ENCODE peak calls at places on chromosomes 4 and X, in eight cellular contexts. C, K, D, J, F, W, O and P are unnamed samples.

GRCh38 chrX:24860140-24860539 is 155.6 kb downstream of the ARX start:
- DNase-seq in D (peak), J (no peak), W (no peak), F (no peak), K (no peak), C (no peak), O (no peak), P (no peak)

GRCh38 chr4:16687011-16687410 is 211.4 kb downstream of the LDB2 start:
- DNase-seq in W (no peak), O (no peak), C (no peak), K (no peak), F (no peak), J (no peak), D (no peak), P (no peak)

GRCh38 chrX:136879001-136879667 is 1.4 kb downstream of the RBMX start:
- DNase-seq in F (no peak), O (no peak), W (no peak), C (no peak), D (no peak), J (no peak), K (no peak), P (no peak)

GRCh38 chrX:150848914-150849365 is 49.5 kb downstream of the CD99L2 start:
- DNase-seq in W (no peak), C (no peak), J (no peak), O (no peak), K (peak), F (no peak), D (no peak), P (no peak)

GRCh38 chr4:79348405-79348804 is 22.5 kb upstream of the NAA11 start:
- DNase-seq in W (no peak), C (no peak), F (no peak), K (no peak), O (no peak), J (no peak), D (no peak), P (no peak)

GRCh38 chr4:6575503-6576240 is 683 bp downstream of the MAN2B2 start:
- DNase-seq in O (no peak), D (no peak), J (peak), C (no peak), F (no peak), W (peak), K (no peak), P (no peak)

GRCh38 chrX:37371578-37371981 is 22.4 kb downstream of the PRRG1 start:
- DNase-seq in K (no peak), O (no peak), C (no peak), D (no peak), F (no peak), J (no peak), W (no peak), P (no peak)

GRCh38 chr4:98260579-98261290 is 449 bp upstream of the RAP1GDS1 start:
- DNase-seq in K (peak), C (peak), W (peak), F (peak), J (peak), O (peak), D (peak), P (peak)

GRCh38 chrX:140918398-140919043 is 83.9 kb upstream of the SPANXB1 start:
- DNase-seq in F (peak), C (peak), D (peak), J (peak), O (peak), K (peak), W (peak), P (peak)

GRCh38 chrX:13190051-13190450 is 129.8 kb downstream of the ATXN3L start:
- DNase-seq in J (no peak), F (no peak), K (no peak), O (no peak), W (no peak), D (no peak), C (no peak), P (no peak)

GRCh38 chrX:80648023-80648422 is 161.7 kb downstream of the BRWD3 start:
- DNase-seq in W (peak), D (peak), K (no peak), F (no peak), J (no peak), C (peak), O (no peak), P (no peak)

GRCh38 chr4:184309241-184310170 is 91.8 kb upstream of the ENPP6 start:
- DNase-seq in D (no peak), K (no peak), C (no peak), J (no peak), O (no peak), W (no peak), F (no peak), P (no peak)

GRCh38 chr4:70613182-70613892 is 15.2 kb upstream of the ENAM start:
- DNase-seq in F (no peak), D (no peak), W (no peak), O (no peak), C (no peak), J (no peak), K (no peak), P (no peak)

GRCh38 chr4:77734928-77735327 is 84.2 kb downstream of the CNOT6L start:
- DNase-seq in D (no peak), K (peak), C (no peak), O (peak), F (peak), W (peak), J (peak), P (no peak)

GRCh38 chr4:8704632-8705031 is 112.1 kb downstream of the CPZ start:
- DNase-seq in O (no peak), J (no peak), C (no peak), K (no peak), W (no peak), F (no peak), D (no peak), P (no peak)

GRCh38 chr4:127364911-127365310 is 267.8 kb upstream of the INTU start:
- DNase-seq in D (no peak), W (no peak), O (no peak), C (no peak), J (no peak), K (no peak), F (no peak), P (no peak)

GRCh38 chrX:43218198-43218597 is 437.9 kb upstream of the MAOA start:
- DNase-seq in C (no peak), D (no peak), K (no peak), O (no peak), W (no peak), J (no peak), F (no peak), P (no peak)

GRCh38 chr4:8315343-8316250 is 46.0 kb downstream of the HTRA3 start:
- DNase-seq in J (no peak), W (peak), D (peak), K (peak), C (no peak), F (no peak), O (no peak), P (peak)

GRCh38 chrX:49986058-49986457 is 63.7 kb downstream of the CLCN5 start:
- DNase-seq in K (no peak), J (no peak), F (no peak), D (no peak), O (no peak), C (no peak), W (no peak), P (no peak)

GRCh38 chr4:47061435-47061834 is 30.1 kb downstream of the GABRB1 start:
- DNase-seq in K (no peak), O (no peak), F (no peak), D (no peak), J (no peak), W (no peak), C (no peak), P (no peak)

GRCh38 chr4:791866-792630 is 33.9 kb downstream of the CPLX1 start:
- DNase-seq in D (no peak), K (no peak), O (no peak), J (peak), W (peak), F (no peak), C (no peak), P (no peak)

GRCh38 chrX:14616301-14616700 is 87.0 kb downstream of the GLRA2 start:
- DNase-seq in F (no peak), C (no peak), W (no peak), D (no peak), J (no peak), K (no peak), O (no peak), P (no peak)

GRCh38 chrX:134622813-134623185 is 35.5 kb downstream of the PLAC1 start:
- DNase-seq in K (no peak), D (no peak), J (no peak), C (no peak), F (no peak), W (no peak), O (no peak), P (no peak)

DNA sequence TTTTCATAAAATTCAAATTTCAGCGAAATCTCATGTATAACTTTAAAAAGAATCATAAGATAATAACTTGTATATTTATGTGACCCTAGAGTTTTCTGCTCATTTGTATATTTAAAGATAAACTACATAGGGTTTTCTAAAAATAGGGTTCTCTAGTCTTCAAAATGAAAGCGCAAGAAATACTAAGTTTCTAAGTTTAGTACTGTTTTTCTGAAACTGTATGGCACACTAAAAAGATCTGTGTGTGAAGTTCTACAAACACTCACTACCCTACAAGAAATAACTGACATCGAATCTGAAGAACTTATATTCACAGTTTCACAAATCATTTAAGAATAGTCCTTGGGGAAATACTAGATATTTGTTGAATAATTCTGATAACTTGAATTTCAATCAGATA is 38.7 kb upstream of the NDST4 start:
- DNase-seq in K (no peak), W (no peak), O (peak), F (no peak), C (no peak), D (no peak), J (no peak), P (no peak)
- TF ChIP-seq POLR2AphosphoS5 in K (no peak), W (no peak), O (no peak), F (no peak), C (no peak), D (no peak), J (no peak), P (no peak)

GRCh38 chr4:112521123-112522116 is 5.4 kb upstream of the NEUROG2 start:
- DNase-seq in J (no peak), K (no peak), O (no peak), F (no peak), W (peak), D (no peak), C (no peak), P (no peak)
- TF ChIP-seq EZH2 in J (no peak), K (no peak), O (no peak), F (peak), W (peak), D (peak), C (no peak), P (no peak)

DNA sequence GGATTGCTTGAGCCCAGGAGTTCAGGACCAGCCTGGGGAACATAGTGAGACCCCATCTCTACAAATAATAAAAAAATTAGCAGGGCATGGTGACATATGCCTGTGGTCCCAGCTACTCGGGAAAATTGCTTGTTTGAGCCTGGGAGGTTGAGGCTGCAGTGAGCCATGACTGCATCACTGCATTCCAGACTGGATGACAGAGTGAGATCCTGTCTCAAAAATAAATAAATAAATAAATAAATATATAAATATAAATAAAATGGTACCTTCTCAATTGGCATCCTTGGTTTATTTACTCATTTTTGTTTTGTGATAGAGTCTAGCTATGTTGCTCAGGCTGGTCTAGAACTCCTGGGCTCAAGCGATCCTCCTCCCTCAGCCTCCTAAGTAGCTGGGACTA is 144.2 kb downstream of the CHRNA9 start:
- DNase-seq in O (no peak), C (no peak), J (no peak), F (no peak), W (no peak), K (no peak), D (no peak), P (no peak)
- TF ChIP-seq POLR2AphosphoS5 in O (no peak), C (no peak), J (no peak), F (no peak), W (no peak), K (no peak), D (no peak), P (no peak)

DNA sequence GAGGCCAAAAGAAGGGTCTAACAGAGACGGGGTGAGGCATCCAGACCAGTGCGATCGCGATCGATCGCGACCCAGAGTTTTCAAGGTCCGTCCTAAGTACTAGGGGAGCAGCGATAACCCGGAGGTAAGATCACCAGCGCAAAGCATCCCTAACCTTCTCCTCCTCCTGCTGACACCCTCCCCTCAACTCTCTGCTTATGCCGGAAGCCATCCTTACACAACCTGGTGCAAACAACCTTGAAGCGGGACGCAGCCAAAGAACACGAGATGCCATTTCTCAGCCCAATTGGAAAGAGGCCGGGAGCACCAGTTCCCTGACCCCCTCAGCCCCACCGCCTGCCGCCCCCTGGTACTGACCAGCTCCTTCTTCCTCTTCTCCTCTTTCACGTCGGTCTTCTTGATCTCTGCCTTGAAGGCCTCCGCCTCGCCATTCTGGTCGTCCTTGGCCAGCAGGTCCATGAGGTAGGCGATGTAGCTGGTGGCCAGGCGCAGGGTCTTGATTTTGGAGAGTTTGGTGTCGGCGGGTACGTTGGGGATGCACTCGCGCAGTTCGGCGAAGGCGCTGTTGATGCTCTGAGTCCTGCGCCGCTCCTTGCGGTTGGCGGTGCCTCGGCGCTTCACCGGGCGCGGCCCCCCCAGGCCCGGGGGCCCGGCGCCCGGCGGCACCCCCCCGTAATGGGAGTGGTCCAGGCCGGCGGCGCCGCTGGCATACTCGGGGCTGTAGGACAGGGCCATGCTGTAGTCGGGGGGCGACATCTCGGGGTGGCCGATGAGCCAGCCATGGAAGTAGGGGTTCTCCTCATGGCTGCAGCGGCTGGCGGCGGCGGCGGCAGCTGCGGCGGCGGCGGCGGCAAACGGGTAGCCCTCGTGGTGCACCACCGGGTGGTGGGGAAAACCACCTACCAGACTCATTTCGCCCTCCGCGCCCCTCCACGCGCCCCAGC is 1.4 kb downstream of the HAND2 start:
- DNase-seq in F (no peak), K (no peak), O (no peak), D (no peak), C (no peak), J (peak), W (peak), P (no peak)
- TF ChIP-seq EZH2 in F (peak), K (no peak), O (no peak), D (peak), C (no peak), J (no peak), W (peak), P (no peak)

DNA sequence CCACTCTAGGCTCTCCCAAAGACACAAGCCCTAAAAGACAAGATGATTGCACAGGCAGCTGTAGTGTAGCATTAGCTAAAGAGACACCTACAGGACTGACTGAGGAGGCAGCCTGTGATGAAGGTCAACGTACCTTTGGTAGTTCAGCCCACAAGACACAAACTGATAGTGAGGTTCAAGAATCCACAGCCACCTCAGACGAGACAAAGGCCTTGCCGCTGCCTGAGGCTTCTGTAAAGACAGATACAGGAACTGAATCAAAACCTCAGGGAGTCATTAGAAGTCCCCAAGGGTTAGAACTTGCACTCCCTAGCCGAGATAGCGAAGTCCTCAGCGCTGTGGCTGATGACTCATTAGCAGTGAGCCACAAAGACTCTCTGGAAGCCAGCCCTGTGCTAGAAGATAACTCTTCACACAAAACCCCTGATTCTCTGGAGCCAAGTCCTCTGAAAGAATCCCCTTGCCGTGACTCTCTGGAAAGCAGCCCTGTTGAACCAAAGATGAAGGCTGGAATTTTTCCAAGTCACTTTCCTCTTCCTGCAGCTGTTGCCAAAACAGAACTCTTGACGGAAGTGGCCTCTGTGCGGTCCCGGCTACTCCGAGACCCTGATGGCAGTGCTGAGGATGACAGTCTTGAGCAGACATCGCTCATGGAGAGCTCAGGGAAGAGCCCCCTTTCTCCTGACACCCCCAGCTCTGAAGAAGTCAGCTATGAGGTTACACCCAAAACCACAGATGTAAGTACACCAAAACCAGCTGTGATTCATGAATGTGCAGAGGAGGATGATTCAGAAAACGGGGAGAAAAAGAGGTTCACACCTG is 306.3 kb downstream of the ANK2 start:
- DNase-seq in K (no peak), O (peak), C (peak), D (peak), J (no peak), W (no peak), F (no peak), P (peak)
- TF ChIP-seq POLR2AphosphoS5 in K (no peak), O (no peak), C (no peak), D (no peak), J (no peak), W (no peak), F (no peak), P (peak)

GRCh38 chr4:139912423-139912822 is 241.6 kb downstream of the MAML3 start:
- DNase-seq in W (peak), C (no peak), F (no peak), K (no peak), D (no peak), J (no peak), O (no peak), P (no peak)
- TF ChIP-seq EZH2 in W (no peak), C (no peak), F (no peak), K (no peak), D (no peak), J (no peak), O (no peak), P (no peak)

DNA sequence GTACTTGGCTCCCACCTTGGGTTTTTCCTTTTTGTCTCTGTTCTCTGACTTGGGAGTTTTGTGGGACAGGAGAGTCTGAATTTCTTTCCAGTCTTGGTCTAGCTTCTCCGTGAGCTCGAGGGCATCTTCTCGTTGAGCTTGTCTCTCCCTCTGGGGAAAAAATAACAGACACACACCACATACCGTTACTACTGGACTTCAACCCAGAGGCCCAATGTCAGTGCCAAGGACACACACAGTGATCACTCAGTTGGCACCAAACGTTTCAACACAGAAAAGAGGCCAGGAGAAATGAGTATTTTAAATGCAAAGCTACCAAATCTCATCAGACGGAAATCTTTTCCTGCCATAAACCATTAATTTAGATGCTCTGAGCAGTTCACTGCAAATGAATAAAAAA is 9.7 kb downstream of the NOP14 start:
- DNase-seq in W (no peak), O (no peak), F (no peak), C (no peak), D (no peak), K (no peak), J (no peak), P (no peak)
- TF ChIP-seq POLR2AphosphoS5 in W (no peak), O (no peak), F (no peak), C (no peak), D (no peak), K (no peak), J (no peak), P (no peak)

GRCh38 chr4:53376900-53377299 is 541 bp upstream of the FIP1L1 start:
- DNase-seq in C (no peak), K (no peak), D (no peak), O (no peak), J (no peak), W (peak), F (no peak), P (no peak)
- TF ChIP-seq EZH2 in C (no peak), K (no peak), D (no peak), O (no peak), J (no peak), W (no peak), F (no peak), P (no peak)

DNA sequence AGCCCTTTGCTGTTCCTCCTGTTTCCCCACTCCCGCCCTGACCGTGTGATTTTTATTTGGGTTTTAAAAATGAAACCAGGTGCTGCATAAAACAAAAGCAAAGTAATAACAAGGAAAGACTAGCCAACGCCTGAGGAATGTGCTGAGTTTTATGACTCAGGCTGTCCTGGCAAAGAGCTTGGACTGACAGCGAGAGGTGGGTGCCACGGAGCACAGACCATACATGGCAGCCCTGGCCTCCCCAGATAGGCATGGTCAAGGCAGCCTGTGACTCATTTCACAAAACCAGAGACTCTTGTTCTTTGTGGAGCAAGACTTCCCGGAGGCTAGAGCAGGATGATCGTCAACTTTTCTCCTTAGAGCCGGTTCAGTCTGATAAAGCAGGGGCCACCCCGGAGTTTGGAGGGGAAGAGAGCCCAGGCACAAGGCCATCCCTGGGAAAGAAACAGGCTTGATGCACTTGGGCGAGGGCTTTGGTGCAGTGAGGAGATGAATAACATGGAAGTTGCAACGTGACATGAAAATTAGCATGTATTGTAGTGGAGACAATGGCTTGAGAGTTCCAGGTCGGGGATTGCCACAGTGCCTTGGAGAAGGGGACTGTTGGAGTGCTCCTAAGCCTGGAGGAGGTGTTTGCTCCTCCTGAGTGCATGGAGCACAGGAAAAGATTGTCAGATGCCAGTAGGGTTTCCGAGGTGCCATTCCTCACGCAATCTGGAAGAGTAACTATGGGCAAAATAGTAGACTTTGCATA is 54.8 kb downstream of the C4orf51 start:
- DNase-seq in J (no peak), F (no peak), K (peak), D (peak), O (peak), W (no peak), C (no peak), P (no peak)
- TF ChIP-seq POLR2AphosphoS5 in J (no peak), F (no peak), K (no peak), D (peak), O (no peak), W (no peak), C (no peak), P (no peak)